ENCODE peak calls at places on chromosomes 1 and 21, in ten cellular contexts. L is AG09309, V is pancreas, A is A673, Q is BJ, F is keratinocyte, Z is cardiac muscle cell, E is heart left ventricle, P is sigmoid colon, N is fibroblast of lung. Y is an unnamed sample.

GRCh38 chr1:201386208-201386607 is 8.7 kb upstream of the TNNT2 start:
- DNase-seq in P (no peak), L (no peak), F (no peak), A (no peak), N (no peak), V (no peak), E (no peak), Q (no peak), Z (no peak), Y (no peak)

GRCh38 chr1:245154429-245155185 is at the start of gene KIF26B:
- DNase-seq in Q (no peak), L (no peak), Z (peak), P (no peak), N (peak), A (peak), E (peak), F (peak), V (no peak), Y (no peak)

GRCh38 chr21:35428489-35428888 is 379.4 kb upstream of the RUNX1 start:
- DNase-seq in P (peak), Q (no peak), N (no peak), V (no peak), L (no peak), Z (peak), F (no peak), A (no peak), E (peak), Y (peak)

GRCh38 chr1:206589206-206589605 is 23.1 kb downstream of the EIF2D start:
- DNase-seq in V (no peak), A (no peak), L (peak), F (no peak), P (peak), Z (peak), Q (peak), N (peak), E (no peak), Y (no peak)

GRCh38 chr1:222073307-222073995 is 331.6 kb upstream of the DUSP10 start:
- DNase-seq in E (no peak), V (no peak), F (no peak), A (no peak), L (peak), P (no peak), Z (peak), Q (peak), N (peak), Y (no peak)

GRCh38 chr1:217076902-217077301 is 353.7 kb upstream of the ESRRG start:
- DNase-seq in A (no peak), P (no peak), Z (peak), F (no peak), N (peak), Q (no peak), L (no peak), E (no peak), V (no peak), Y (no peak)

GRCh38 chr1:8809342-8809736 is 8.1 kb downstream of the RERE start:
- DNase-seq in P (no peak), F (no peak), Z (no peak), N (no peak), E (no peak), V (no peak), L (no peak), A (no peak), Q (no peak), Y (no peak)

GRCh38 chr21:45130324-45130774 is 56.0 kb downstream of the ADARB1 start:
- DNase-seq in L (no peak), V (no peak), Q (peak), Z (peak), P (peak), N (peak), A (peak), F (no peak), E (no peak), Y (no peak)

GRCh38 chr21:42850866-42851391 is 28.4 kb downstream of the WDR4 start:
- DNase-seq in F (no peak), Q (no peak), L (no peak), N (no peak), A (peak), Z (no peak), V (no peak), E (no peak), P (no peak), Y (no peak)

GRCh38 chr1:154967331-154967950 is 3.1 kb downstream of the SHC1 start:
- DNase-seq in N (no peak), V (no peak), Z (no peak), E (peak), P (no peak), Q (no peak), A (no peak), L (no peak), F (no peak), Y (no peak)

GRCh38 chr1:226979115-226979516 is 39.0 kb downstream of the COQ8A start:
- DNase-seq in Q (no peak), V (no peak), A (no peak), Z (no peak), N (no peak), F (no peak), L (no peak), P (peak), E (peak), Y (no peak)

GRCh38 chr1:84271452-84272273 is 29.8 kb upstream of the SAMD13 start:
- DNase-seq in P (no peak), Q (no peak), N (peak), V (no peak), L (no peak), A (no peak), F (no peak), E (no peak), Z (peak), Y (no peak)

GRCh38 chr21:31731112-31731801 is 661 bp downstream of the SCAF4 start:
- DNase-seq in N (peak), A (peak), F (no peak), E (peak), Z (peak), P (peak), L (no peak), Q (no peak), V (peak), Y (peak)

GRCh38 chr1:227707807-227708206 is 27.3 kb downstream of the JMJD4 start:
- DNase-seq in A (no peak), Q (no peak), Z (no peak), P (no peak), F (no peak), L (no peak), E (no peak), N (no peak), V (no peak), Y (no peak)

GRCh38 chr1:205456868-205457724 is 1.3 kb upstream of the BLACAT1 start:
- DNase-seq in N (no peak), V (no peak), Q (no peak), A (peak), Z (no peak), L (no peak), P (no peak), E (peak), F (no peak), Y (no peak)

GRCh38 chr21:39518055-39518844 is 66.5 kb downstream of the SH3BGR start:
- DNase-seq in L (peak), F (peak), Q (no peak), P (no peak), Z (peak), V (peak), A (peak), N (peak), E (no peak), Y (no peak)

GRCh38 chr1:96643519-96643918 is 78.1 kb upstream of the PTBP2 start:
- DNase-seq in N (no peak), Q (no peak), F (no peak), A (no peak), Z (no peak), E (no peak), V (no peak), P (no peak), L (no peak), Y (no peak)

GRCh38 chr1:37478890-37479254 is 4.5 kb downstream of the ZC3H12A start:
- DNase-seq in Q (no peak), N (peak), E (no peak), A (no peak), V (no peak), F (peak), Z (peak), L (no peak), P (no peak), Y (no peak)

GRCh38 chr1:192601145-192602048 is 25.8 kb downstream of the RGS1 start:
- DNase-seq in E (no peak), Q (no peak), A (no peak), L (no peak), V (no peak), F (no peak), N (no peak), P (no peak), Z (no peak), Y (no peak)

GRCh38 chr1:56780832-56781231 is 38.4 kb downstream of the FYB2 start:
- DNase-seq in E (no peak), P (no peak), Z (no peak), F (no peak), L (no peak), V (no peak), A (no peak), Q (no peak), N (no peak), Y (no peak)

GRCh38 chr1:234823191-234824176 is 213.5 kb upstream of the IRF2BP2 start:
- DNase-seq in A (no peak), F (no peak), P (no peak), N (no peak), Q (no peak), E (no peak), V (no peak), L (no peak), Z (no peak), Y (no peak)

GRCh38 chr1:41913025-41913424 is 5.7 kb downstream of the HIVEP3 start:
- DNase-seq in L (no peak), Z (no peak), E (no peak), N (no peak), A (no peak), F (no peak), P (no peak), Q (no peak), V (no peak), Y (no peak)

GRCh38 chr1:87684194-87684593 is 355.5 kb downstream of the LMO4 start:
- DNase-seq in N (peak), A (peak), P (no peak), Z (peak), L (no peak), F (no peak), V (no peak), E (no peak), Q (no peak), Y (no peak)

GRCh38 chr1:239708622-239709021 is 322.3 kb downstream of the CHRM3 start:
- DNase-seq in F (no peak), P (no peak), E (no peak), N (no peak), L (no peak), Z (no peak), Q (no peak), A (no peak), V (no peak), Y (no peak)

GRCh38 chr1:231931846-231932454 is 305.4 kb downstream of the DISC1 start:
- DNase-seq in F (no peak), A (peak), N (no peak), E (no peak), Z (no peak), P (no peak), Q (no peak), L (no peak), V (no peak), Y (no peak)

GRCh38 chr1:180933141-180933540 is 20.4 kb downstream of the KIAA1614 start:
- DNase-seq in A (no peak), Q (no peak), Z (no peak), F (no peak), P (no peak), E (no peak), N (no peak), L (no peak), V (no peak), Y (no peak)

GRCh38 chr1:236361909-236362590 is 32.0 kb upstream of the EDARADD start:
- DNase-seq in Z (no peak), Q (no peak), F (no peak), E (no peak), A (no peak), V (no peak), P (no peak), L (no peak), N (no peak), Y (no peak)

GRCh38 chr1:53254011-53254640 is 15.8 kb upstream of the MAGOH start:
- DNase-seq in Z (peak), A (no peak), Q (no peak), V (no peak), F (no peak), L (no peak), N (peak), P (no peak), E (no peak), Y (no peak)

GRCh38 chr1:227174136-227174535 is 144.2 kb downstream of the CDC42BPA start:
- DNase-seq in V (no peak), Q (peak), F (no peak), N (peak), L (peak), E (no peak), P (no peak), A (no peak), Z (peak), Y (no peak)

GRCh38 chr1:172821609-172822274 is 162.8 kb downstream of the FASLG start:
- DNase-seq in P (no peak), L (no peak), A (peak), Z (peak), E (no peak), V (no peak), F (no peak), N (peak), Q (no peak), Y (no peak)

GRCh38 chr1:116311756-116312691 is 61.0 kb upstream of the ATP1A1 start:
- DNase-seq in V (peak), A (no peak), L (no peak), Q (no peak), N (no peak), Z (no peak), P (no peak), F (no peak), E (no peak), Y (peak)

GRCh38 chr1:236303675-236304074 is 21.9 kb upstream of the ERO1B start:
- DNase-seq in F (no peak), Z (no peak), Q (no peak), N (no peak), V (no peak), E (no peak), P (no peak), L (no peak), A (no peak), Y (no peak)

GRCh38 chr1:11806307-11806936 is 431 bp downstream of the CLCN6 start:
- DNase-seq in L (no peak), V (no peak), Q (no peak), N (no peak), A (peak), P (peak), Z (peak), E (no peak), F (no peak), Y (no peak)

GRCh38 chr1:21956720-21957552 is 19.8 kb upstream of the HSPG2 start:
- DNase-seq in F (peak), P (peak), L (no peak), Q (no peak), N (peak), V (peak), A (no peak), Z (peak), E (peak), Y (peak)

GRCh38 chr1:177959793-177960515 is 9.9 kb downstream of the SEC16B start:
- DNase-seq in E (no peak), Z (peak), F (no peak), L (peak), P (no peak), V (no peak), Q (no peak), A (peak), N (peak), Y (no peak)

GRCh38 chr21:36700961-36701911 is 2.3 kb downstream of the SIM2 start:
- DNase-seq in Z (no peak), F (no peak), N (no peak), V (no peak), P (no peak), Q (no peak), E (no peak), A (no peak), L (no peak), Y (no peak)
- H3K4me3 ChIP-seq in Z (peak), F (peak), N (peak), V (peak), P (peak), Q (no peak), E (peak), A (peak), L (no peak), Y (peak)

DNA sequence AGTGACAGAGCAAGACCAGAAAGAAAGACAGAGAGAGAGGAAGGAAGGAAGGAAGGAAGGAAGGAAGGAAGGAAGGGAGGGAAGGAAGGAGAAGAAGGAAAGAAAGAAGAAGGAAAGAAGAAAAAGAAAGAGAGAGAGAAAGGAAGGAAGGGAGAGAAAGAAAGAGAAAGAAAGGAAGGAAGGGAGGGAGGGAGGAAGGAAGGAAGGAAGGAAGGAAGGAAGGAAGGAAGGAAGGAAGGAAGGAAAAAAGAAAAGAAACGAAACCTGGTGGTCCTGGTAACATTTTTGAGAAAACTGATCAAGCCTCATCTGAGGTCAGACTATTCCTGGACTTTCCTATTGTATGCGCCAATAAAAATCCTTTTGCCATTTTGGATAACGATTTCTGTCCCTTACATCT is 8.2 kb upstream of the CTTNBP2NL start:
- DNase-seq in F (no peak), V (no peak), P (no peak), Q (no peak), E (no peak), N (no peak), A (peak), Z (no peak), L (no peak), Y (no peak)
- TF ChIP-seq CTCF in F (no peak), V (no peak), P (no peak), Q (no peak), E (no peak), N (no peak), A (no peak), Z (no peak), L (no peak), Y (no peak)

DNA sequence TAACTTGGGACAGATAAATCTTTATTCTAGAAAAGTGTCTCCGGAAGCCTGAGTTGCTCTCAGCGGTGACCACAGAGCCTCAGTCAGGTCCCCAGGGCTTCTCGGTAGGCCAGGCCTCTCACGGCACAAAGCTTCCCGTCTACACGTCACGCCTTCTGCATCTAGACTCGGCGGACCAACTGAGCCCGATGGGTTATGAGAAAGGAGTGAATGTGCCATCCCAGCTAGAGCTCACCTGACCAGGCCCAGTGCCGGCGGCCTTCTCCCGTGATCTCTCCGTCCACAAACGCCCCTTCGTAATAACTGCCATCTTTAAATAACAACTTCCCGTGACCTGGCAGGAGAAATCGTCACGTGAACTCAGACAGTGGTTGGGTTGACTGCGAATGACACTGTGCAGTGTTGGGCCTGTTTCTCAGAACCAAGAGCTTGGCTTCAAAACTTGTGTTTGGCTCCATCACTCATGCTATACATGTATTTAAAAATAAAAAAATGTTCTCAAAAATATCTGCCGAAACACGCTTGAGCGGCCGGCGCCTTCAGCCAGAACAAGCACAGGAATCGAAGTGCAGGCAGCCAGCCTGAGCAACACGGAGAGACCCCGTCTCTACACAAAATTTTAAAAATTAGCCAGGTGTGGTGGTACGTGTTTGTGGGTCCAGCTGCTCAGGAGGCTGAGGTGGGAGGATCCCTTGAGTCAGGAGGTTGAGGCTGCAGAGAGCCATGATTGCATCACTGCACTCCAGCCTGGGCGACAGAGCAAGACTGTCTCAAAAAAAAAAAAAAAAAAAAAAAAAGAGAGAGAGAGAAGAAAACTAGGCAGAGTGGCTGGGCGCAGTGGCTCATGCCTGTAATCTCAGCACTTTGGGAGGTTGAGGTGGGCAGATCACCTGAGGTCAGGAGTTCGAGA is 3.1 kb downstream of the MORN1 start:
- DNase-seq in A (no peak), Q (no peak), P (peak), F (no peak), L (no peak), E (peak), V (no peak), Z (no peak), N (no peak), Y (peak)
- H3K4me3 ChIP-seq in A (no peak), Q (no peak), P (no peak), F (no peak), L (no peak), E (no peak), V (no peak), Z (no peak), N (no peak), Y (no peak)

GRCh38 chr21:16280731-16281130 is 550.9 kb downstream of the USP25 start:
- DNase-seq in L (no peak), P (no peak), F (no peak), N (peak), A (no peak), Z (peak), E (no peak), Q (no peak), V (no peak), Y (no peak)
- TF ChIP-seq CTCF in L (no peak), P (no peak), F (no peak), N (no peak), A (no peak), Z (no peak), E (no peak), Q (no peak), V (no peak), Y (no peak)

GRCh38 chr1:197770243-197770642 is 5.0 kb downstream of the DENND1B start:
- DNase-seq in Z (no peak), L (no peak), P (no peak), A (no peak), E (no peak), Q (no peak), N (no peak), V (no peak), F (no peak), Y (no peak)
- H3K4me3 ChIP-seq in Z (no peak), L (no peak), P (no peak), A (no peak), E (no peak), Q (no peak), N (no peak), V (no peak), F (no peak), Y (no peak)

DNA sequence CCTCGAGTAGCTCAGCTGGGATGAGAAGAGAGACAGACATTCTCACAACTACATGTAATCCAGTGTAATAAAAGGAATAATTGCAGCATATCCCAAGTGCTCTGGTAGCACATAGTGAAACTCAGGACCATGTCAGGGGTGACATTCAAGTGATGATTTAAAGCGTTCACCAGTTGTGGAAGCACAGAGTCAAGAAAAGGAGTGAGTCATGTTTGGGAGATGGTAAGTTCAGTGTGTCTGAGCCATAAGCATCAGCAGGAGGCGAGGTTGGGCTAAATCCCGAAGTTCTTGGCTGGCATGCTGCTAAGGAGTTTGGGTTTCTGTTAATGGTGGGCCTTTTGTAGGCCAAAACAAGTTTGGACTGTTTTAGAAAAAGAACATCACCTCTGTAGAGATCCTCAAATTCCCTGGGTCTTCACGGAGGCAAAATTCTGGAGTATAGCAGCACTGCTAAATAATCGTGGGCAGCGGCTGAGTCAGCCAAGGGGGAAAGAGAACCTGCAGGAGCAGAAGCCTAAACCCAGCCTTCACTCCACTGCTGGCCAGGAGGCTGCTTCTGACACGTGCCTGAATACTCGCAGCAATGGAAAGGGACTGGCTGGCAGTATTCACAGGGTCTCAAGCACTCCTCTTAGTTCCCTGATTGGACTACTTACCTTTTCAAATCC is 7.2 kb upstream of the NHLH1 start:
- DNase-seq in V (no peak), A (no peak), Z (no peak), P (no peak), F (no peak), L (no peak), Q (no peak), E (no peak), N (peak), Y (no peak)
- TF ChIP-seq CTCF in V (no peak), A (no peak), Z (no peak), P (no peak), F (no peak), L (no peak), Q (no peak), E (no peak), N (no peak), Y (no peak)

GRCh38 chr1:18557621-18558465 is 72.8 kb upstream of the PAX7 start:
- DNase-seq in E (no peak), Z (peak), P (no peak), Q (no peak), L (no peak), A (peak), N (no peak), F (no peak), V (peak), Y (peak)
- H3K4me3 ChIP-seq in E (no peak), Z (no peak), P (no peak), Q (no peak), L (no peak), A (peak), N (no peak), F (no peak), V (no peak), Y (no peak)

Y was measured in lower lobe of right lung.